ENCODE peak calls at places on chromosomes 5 and 9, in ten cellular contexts. M is NCI-H1092 treated with DMSO at 0.1 percent for 48 hours, A is fibroblast of pulmonary artery, X is EL, K is WTC11, N is breast epithelium, F is glomerular endothelial cell, L is astrocyte, P is MV-4-11, C is AG09309. Z is an unnamed sample.

GRCh38 chr9:125125523-125125922 is 17.8 kb downstream of the SCAI start:
- DNase-seq in M (no peak), A (no peak), X (no peak), K (no peak), N (no peak), F (no peak), L (peak; percentile 22), P (no peak), C (no peak), Z (no peak)

GRCh38 chr9:121331992-121332685 is 37.9 kb downstream of the STOM start:
- DNase-seq in M (no peak), A (peak; percentile 67), X (peak; percentile 57), K (no peak), N (no peak), F (no peak), L (no peak), P (no peak), C (no peak), Z (no peak)

GRCh38 chr5:225334-225733 is 7.2 kb downstream of the SDHA start:
- DNase-seq in M (no peak), A (no peak), X (no peak), K (no peak), N (no peak), F (no peak), L (no peak), P (no peak), C (no peak), Z (no peak)

GRCh38 chr5:143409972-143410371 is 6.5 kb upstream of the NR3C1 start:
- DNase-seq in M (no peak), A (no peak), X (no peak), K (no peak), N (no peak), F (no peak), L (no peak), P (no peak), C (no peak), Z (no peak)

GRCh38 chr5:88092358-88092757 is 176.3 kb downstream of the TMEM161B start:
- DNase-seq in M (no peak), A (no peak), X (peak; percentile 5), K (peak; percentile 26), N (no peak), F (no peak), L (no peak), P (no peak), C (no peak), Z (no peak)

GRCh38 chr5:89087551-89088318 is 204.8 kb upstream of the MEF2C start:
- DNase-seq in M (no peak), A (no peak), X (no peak), K (peak; percentile 17), N (no peak), F (no peak), L (no peak), P (no peak), C (no peak), Z (no peak)

GRCh38 chr9:106487256-106487655 is 375.7 kb upstream of the ZNF462 start:
- DNase-seq in M (peak; percentile 4), A (no peak), X (no peak), K (no peak), N (no peak), F (no peak), L (no peak), P (no peak), C (no peak), Z (no peak)

GRCh38 chr9:128819716-128820664 is 1.7 kb downstream of the ENDOG start:
- DNase-seq in M (no peak), A (peak; percentile 64), X (no peak), K (no peak), N (no peak), F (no peak), L (no peak), P (no peak), C (no peak), Z (no peak)

GRCh38 chr5:16713386-16713928 is 96.7 kb upstream of the RETREG1 start:
- DNase-seq in M (peak; percentile 67), A (peak; percentile 58), X (no peak), K (peak; percentile 53), N (no peak), F (no peak), L (peak; percentile 60), P (no peak), C (no peak), Z (no peak)

GRCh38 chr5:68464424-68464823 is 248.9 kb downstream of the PIK3R1 start:
- DNase-seq in M (no peak), A (peak; percentile 44), X (peak; percentile 41), K (no peak), N (no peak), F (no peak), L (peak; percentile 42), P (peak; percentile 75), C (no peak), Z (no peak)

GRCh38 chr5:76717222-76718083 is 1.5 kb downstream of the F2R start:
- DNase-seq in M (no peak), A (peak; percentile 33), X (no peak), K (no peak), N (no peak), F (no peak), L (no peak), P (no peak), C (no peak), Z (no peak)

GRCh38 chr5:179407191-179408175 is 62.2 kb upstream of the ADAMTS2 start:
- DNase-seq in M (no peak), A (peak; percentile 16), X (no peak), K (no peak), N (no peak), F (no peak), L (no peak), P (no peak), C (peak; percentile 28), Z (no peak)

GRCh38 chr5:39353714-39354399 is 10.4 kb downstream of the C9 start:
- DNase-seq in M (no peak), A (peak; percentile 18), X (no peak), K (no peak), N (no peak), F (no peak), L (no peak), P (no peak), C (no peak), Z (no peak)

GRCh38 chr9:135019224-135019623 is 68.2 kb upstream of the OLFM1 start:
- DNase-seq in M (no peak), A (no peak), X (no peak), K (no peak), N (no peak), F (no peak), L (no peak), P (no peak), C (no peak), Z (no peak)

GRCh38 chr9:133585481-133586367 is 23.5 kb downstream of the FAM163B start:
- DNase-seq in M (peak; percentile 37), A (no peak), X (peak; percentile 11), K (no peak), N (no peak), F (no peak), L (no peak), P (no peak), C (no peak), Z (no peak)

GRCh38 chr5:1429501-1429900 is 15.7 kb downstream of the SLC6A3 start:
- DNase-seq in M (no peak), A (no peak), X (no peak), K (no peak), N (peak; percentile 52), F (no peak), L (no peak), P (no peak), C (no peak), Z (no peak)

GRCh38 chr5:146606838-146607237 is 90.8 kb upstream of the GPR151 start:
- DNase-seq in M (no peak), A (no peak), X (no peak), K (no peak), N (no peak), F (no peak), L (no peak), P (no peak), C (no peak), Z (no peak)

Z was measured in thoracic aorta.